ENCODE peak calls at places on chromosome 12, in four cellular contexts. Y is body of pancreas, L is SK-N-SH, M is endodermal cell. D is an unnamed sample. For H3K27me3, the result is how much of the 10 kb centered on the place peaks cover.

GRCh38 chr12:66065146-66065545 is 65.4 kb downstream of the LLPH start:
- DNase-seq in Y (no peak), L (no peak), M (no peak), D (no peak)

GRCh38 chr12:113248046-113248825 is 27.0 kb downstream of the TPCN1 start:
- DNase-seq in Y (no peak), L (no peak), M (peak), D (no peak)

GRCh38 chr12:49609875-49610154 is 4.4 kb upstream of the FAM186B start:
- DNase-seq in Y (no peak), L (no peak), M (peak), D (no peak)

GRCh38 chr12:81337891-81338290 is 260.0 kb downstream of the ACSS3 start:
- DNase-seq in Y (no peak), L (no peak), M (no peak), D (no peak)

GRCh38 chr12:2384533-2385328 is 331.9 kb downstream of the CACNA1C start:
- DNase-seq in Y (no peak), L (no peak), M (peak), D (no peak)

GRCh38 chr12:25825494-25825893 is 133.0 kb upstream of the RASSF8 start:
- DNase-seq in Y (no peak), L (no peak), M (peak), D (no peak)

GRCh38 chr12:4153343-4153892 is 120.1 kb upstream of the CCND2 start:
- DNase-seq in Y (no peak), L (no peak), M (peak), D (no peak)

GRCh38 chr12:16437281-16437816 is 89.9 kb downstream of the MGST1 start:
- DNase-seq in Y (no peak), L (no peak), M (no peak), D (no peak)

GRCh38 chr12:108827941-108828340 is 29.4 kb downstream of the SSH1 start:
- DNase-seq in Y (no peak), L (no peak), M (no peak), D (no peak)

GRCh38 chr12:103505371-103506236 is 9.8 kb upstream of the C12orf42 start:
- DNase-seq in Y (no peak), L (no peak), M (no peak), D (no peak)

GRCh38 chr12:47102406-47102805 is 22.6 kb upstream of the AMIGO2 start:
- DNase-seq in Y (no peak), L (no peak), M (no peak), D (no peak)

GRCh38 chr12:94157891-94158495 is 9.6 kb downstream of the PLXNC1 start:
- DNase-seq in Y (no peak), L (no peak), M (no peak), D (no peak)

GRCh38 chr12:24708718-24709117 is 240.2 kb downstream of the BCAT1 start:
- DNase-seq in Y (no peak), L (no peak), M (no peak), D (no peak)

GRCh38 chr12:75978677-75979076 is 52.9 kb downstream of the PHLDA1 start:
- DNase-seq in Y (no peak), L (no peak), M (no peak), D (no peak)

GRCh38 chr12:124558298-124558697 is 9.1 kb downstream of the NCOR2 start:
- DNase-seq in Y (no peak), L (no peak), M (peak), D (no peak)

GRCh38 chr12:9244894-9245293 is 36.7 kb upstream of the PZP start:
- DNase-seq in Y (peak), L (no peak), M (no peak), D (no peak)

GRCh38 chr12:26971963-26972362 is 33.7 kb downstream of the FGFR1OP2 start:
- DNase-seq in Y (no peak), L (no peak), M (no peak), D (peak)

GRCh38 chr12:116659771-116660481 is 77.9 kb downstream of the SPRING1 start:
- DNase-seq in Y (no peak), L (peak), M (no peak), D (no peak)

GRCh38 chr12:38384816-38385491 is 68.4 kb downstream of the ALG10B start:
- DNase-seq in Y (no peak), L (peak), M (peak), D (no peak)

GRCh38 chr12:27623645-27624044 is 72.6 kb upstream of the REP15 start:
- DNase-seq in Y (no peak), L (no peak), M (no peak), D (no peak)

GRCh38 chr12:132162508-132163031 is 18.3 kb downstream of the NOC4L start:
- DNase-seq in Y (no peak), L (peak), M (no peak), D (no peak)

GRCh38 chr12:70722584-70723343 is 85.5 kb upstream of the PTPRB start:
- DNase-seq in Y (no peak), L (peak), M (no peak), D (peak)

GRCh38 chr12:2925322-2925995 is 33.7 kb upstream of the TEAD4 start:
- DNase-seq in Y (no peak), L (no peak), M (no peak), D (no peak)

GRCh38 chr12:59929091-59929490 is 333.3 kb downstream of the SLC16A7 start:
- DNase-seq in Y (peak), L (no peak), M (no peak), D (no peak)

GRCh38 chr12:131912526-131913274 is 16.4 kb upstream of the PUS1 start:
- DNase-seq in Y (peak), L (peak), M (no peak), D (no peak)

GRCh38 chr12:93415723-93416464 is 25.9 kb downstream of the UBE2N start:
- DNase-seq in Y (no peak), L (no peak), M (no peak), D (no peak)

GRCh38 chr12:53963434-53964314 is 9.0 kb downstream of the HOXC12 start:
- DNase-seq in Y (no peak), L (no peak), M (peak), D (no peak)

GRCh38 chr12:53959314-53959713 is 4.6 kb downstream of the HOXC12 start:
- DNase-seq in Y (no peak), L (no peak), M (no peak), D (no peak)

GRCh38 chr12:53963005-53963404 is 8.3 kb downstream of the HOXC12 start:
- DNase-seq in Y (no peak), L (no peak), M (no peak), D (no peak)

GRCh38 chr12:53960187-53961024 is 5.7 kb downstream of the HOXC12 start:
- DNase-seq in Y (no peak), L (no peak), M (peak), D (no peak)

DNA sequence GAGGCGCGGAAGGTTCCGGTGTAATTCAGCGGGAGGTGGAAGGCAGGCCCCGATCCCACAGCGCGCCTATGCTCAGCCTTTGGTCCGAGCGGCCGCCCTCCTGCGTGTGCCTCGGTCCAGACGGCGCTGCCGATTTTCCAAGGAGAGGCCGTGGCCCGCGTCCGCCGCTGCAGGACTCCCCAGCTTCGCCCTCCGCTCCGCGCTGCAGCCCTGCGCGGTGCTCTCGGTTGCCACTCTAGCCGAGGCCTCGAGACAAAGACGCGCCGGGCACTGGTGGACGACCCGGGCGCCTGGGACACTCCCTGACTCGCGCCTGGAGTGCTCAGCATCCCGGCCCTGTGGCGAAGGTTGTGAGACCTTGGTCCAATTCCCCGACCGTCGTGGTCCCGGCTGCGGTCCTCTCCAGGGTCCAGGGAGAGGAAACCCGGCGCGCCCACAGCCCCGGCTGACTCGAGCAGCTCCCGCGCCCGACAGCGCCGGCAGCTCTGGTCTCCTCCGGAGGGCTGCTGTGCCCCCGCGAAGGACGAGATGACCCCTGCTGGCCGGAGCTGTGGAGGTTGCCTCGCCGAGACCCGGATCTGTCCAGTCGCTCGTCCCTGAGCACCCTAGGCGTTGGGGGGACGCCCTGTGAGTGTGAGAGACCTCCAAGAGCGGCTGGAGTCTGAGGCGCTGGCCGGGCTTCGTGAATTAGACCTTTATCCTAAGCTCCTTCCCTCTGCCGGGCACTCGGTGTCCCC is 6.5 kb downstream of the HOXC12 start:
- DNase-seq in Y (no peak), L (peak), M (peak), D (no peak)
- H3K27me3 ChIP-seq in Y (half or more), L (half or more), M (half or more), D (under half)

DNA sequence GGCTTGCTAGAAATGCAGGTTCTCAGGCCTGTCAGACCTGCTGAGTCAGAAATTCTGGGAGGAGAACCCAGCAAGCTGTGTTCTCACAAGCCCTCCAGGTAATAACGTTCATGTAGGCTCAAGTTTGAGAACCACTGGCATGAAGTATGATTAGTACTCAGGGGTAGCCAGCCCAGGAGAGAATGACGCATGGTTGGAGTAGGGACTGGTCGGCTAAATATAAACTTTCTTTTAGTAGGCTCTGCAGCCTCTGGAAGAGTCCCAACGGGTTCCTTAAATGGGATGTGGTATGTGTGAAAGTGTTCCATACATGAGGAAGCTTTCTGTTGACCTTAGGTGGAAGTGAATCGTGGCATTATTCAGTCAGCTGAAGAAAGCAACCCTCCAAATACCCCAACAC is 209.3 kb downstream of the SLC41A2 start:
- DNase-seq in Y (no peak), L (no peak), M (peak), D (no peak)
- H3K27ac ChIP-seq in Y (no peak), L (no peak), M (no peak), D (no peak)

DNA sequence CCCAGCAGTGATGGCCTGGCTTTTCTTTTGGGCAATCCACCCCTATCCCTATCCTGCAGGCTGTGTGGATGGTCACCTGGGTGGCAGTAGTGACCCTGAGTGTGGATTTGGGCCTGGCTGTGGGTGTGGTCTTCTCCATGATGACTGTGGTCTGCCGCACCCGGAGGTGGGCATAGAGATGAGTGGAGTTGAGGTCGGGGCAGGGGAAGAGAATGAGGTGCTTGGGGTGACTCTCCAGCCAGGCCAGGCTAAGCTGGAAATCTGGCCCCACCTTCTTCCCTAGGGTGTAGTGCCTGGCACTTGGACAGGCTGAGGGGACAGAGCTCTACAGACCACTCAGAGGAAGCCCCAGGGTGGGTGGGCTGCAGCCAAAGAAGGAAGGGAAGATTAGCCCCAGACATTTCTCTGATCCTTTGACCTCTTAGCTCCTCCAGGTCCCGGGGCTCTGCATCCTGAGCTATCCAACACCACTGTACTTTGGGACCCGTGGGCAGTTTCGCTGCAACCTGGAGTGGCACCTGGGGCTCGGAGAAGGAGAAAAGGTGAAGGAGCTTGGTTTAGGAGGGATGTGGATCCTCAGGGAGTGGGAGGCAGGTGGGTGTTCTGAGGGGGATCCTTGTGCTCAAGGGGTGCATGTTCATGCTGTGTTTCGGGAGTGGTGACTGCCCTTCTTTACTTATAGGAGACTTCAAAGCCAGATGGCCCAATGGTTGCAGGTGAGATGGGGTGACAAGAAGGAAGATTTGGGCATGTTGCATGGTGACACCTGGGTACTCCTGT is 8.4 kb downstream of the B4GALNT1 start:
- DNase-seq in Y (no peak), L (no peak), M (no peak), D (no peak)
- H3K27me3 ChIP-seq in Y (under half), L (under half), M (half or more), D (half or more)

GRCh38 chr12:64530566-64530965 is 78.6 kb downstream of the TBK1 start:
- DNase-seq in Y (no peak), L (no peak), M (no peak), D (no peak)

GRCh38 chr12:64532734-64533351 is 77.5 kb upstream of the RASSF3 start:
- DNase-seq in Y (no peak), L (no peak), M (peak), D (no peak)

GRCh38 chr12:64534672-64535199 is 75.6 kb upstream of the RASSF3 start:
- DNase-seq in Y (no peak), L (no peak), M (no peak), D (no peak)

GRCh38 chr12:64528616-64529015 is 76.7 kb downstream of the TBK1 start:
- DNase-seq in Y (no peak), L (peak), M (peak), D (no peak)

DNA sequence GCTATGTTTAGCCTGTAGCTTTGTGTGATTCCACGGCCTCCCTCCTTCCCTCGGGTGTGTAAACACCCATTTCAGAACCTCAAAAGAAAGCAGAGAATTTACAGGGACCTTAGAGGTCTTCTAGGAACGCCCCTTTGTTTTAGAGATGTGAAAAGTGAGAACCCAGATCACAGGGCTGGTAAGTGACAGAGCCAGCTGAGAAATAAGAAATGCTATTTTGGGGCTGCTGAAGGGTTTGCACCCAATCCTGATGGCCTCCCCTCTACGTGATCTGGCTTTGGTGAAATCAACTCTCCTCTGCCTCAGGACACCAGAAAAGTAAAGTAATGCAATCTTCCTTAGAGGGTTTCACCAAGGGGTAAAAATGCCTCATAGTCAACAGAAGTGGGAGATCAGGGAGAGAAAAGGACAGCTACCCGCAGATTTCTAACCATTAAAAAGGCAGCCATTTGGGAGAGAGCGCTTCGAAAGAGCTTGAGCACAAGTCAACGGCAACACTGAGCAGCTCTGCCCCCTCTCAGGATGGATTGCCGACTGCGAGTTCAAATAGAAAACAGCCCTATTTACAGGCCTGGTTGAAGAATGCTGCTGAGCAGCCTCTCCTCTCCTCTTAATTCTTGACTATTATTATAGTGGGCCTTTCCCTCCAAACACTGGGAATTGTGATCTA is 78.5 kb upstream of the RASSF3 start:
- DNase-seq in Y (no peak), L (no peak), M (peak), D (no peak)
- H3K27ac ChIP-seq in Y (no peak), L (no peak), M (no peak), D (no peak)

DNA sequence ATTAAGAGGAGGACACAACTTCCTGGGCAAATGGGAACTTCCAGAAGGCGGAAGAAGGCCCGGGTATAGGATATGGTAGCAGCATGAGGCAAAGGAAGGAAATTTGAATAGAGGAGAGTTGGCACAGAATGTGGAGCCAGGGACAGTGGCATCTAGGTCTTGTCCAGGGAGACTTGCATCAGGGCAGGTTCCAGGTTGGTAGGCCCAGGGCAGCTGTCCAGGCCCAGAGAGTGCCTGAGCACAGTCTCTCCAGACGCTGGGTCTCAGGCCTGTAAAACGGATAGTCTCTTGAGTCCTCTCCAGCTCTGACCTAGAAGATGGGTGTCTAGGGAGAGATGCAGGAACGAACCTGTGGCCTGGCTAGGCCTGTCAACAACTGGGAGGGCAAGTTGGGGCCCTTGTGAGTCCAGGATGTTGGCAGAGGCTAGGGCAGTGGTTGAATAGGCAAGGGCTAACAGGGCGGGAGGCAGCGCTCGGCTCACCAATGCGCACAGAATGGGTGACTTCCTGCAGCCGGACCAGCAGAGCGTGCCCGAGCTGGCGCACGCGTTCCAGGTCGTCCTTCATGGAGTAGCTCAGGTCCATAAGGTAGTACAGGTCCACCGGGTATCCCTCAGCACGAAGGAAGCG is 9.9 kb downstream of the ITGB7 start:
- DNase-seq in Y (no peak), L (no peak), M (no peak), D (no peak)
- H3K27me3 ChIP-seq in Y (under half), L (under half), M (under half), D (under half)